ENCODE peak calls at places on chromosome 17, in five cellular contexts. One of them, this sample, is unnamed.

GRCh38 chr17:41211845-41212466 is 14.5 kb upstream of the KRTAP9-2 start:
- DNase-seq in CD4-positive, CD25-positive, alpha-beta regulatory T cell: no peak
- DNase-seq in sigmoid colon: no peak
- DNase-seq in cardiac muscle cell: no peak
- DNase-seq in right cardiac atrium: no peak
- DNase-seq in this sample: no peak

GRCh38 chr17:47966079-47966519 is 4.8 kb upstream of the CDK5RAP3 start:
- DNase-seq in CD4-positive, CD25-positive, alpha-beta regulatory T cell: no peak
- DNase-seq in sigmoid colon: no peak
- DNase-seq in cardiac muscle cell: no peak
- DNase-seq in right cardiac atrium: no peak
- DNase-seq in this sample: no peak

GRCh38 chr17:42422958-42423712 is at the start of gene CAVIN1:
- DNase-seq in CD4-positive, CD25-positive, alpha-beta regulatory T cell: no peak
- DNase-seq in sigmoid colon: peak
- DNase-seq in cardiac muscle cell: peak
- DNase-seq in right cardiac atrium: peak
- DNase-seq in this sample: peak

GRCh38 chr17:49913226-49914095 is 55.5 kb upstream of the DLX4 start:
- DNase-seq in CD4-positive, CD25-positive, alpha-beta regulatory T cell: no peak
- DNase-seq in sigmoid colon: no peak
- DNase-seq in cardiac muscle cell: no peak
- DNase-seq in right cardiac atrium: no peak
- DNase-seq in this sample: no peak

GRCh38 chr17:50837286-50837979 is 2.0 kb downstream of the WFIKKN2 start:
- DNase-seq in CD4-positive, CD25-positive, alpha-beta regulatory T cell: no peak
- DNase-seq in sigmoid colon: no peak
- DNase-seq in cardiac muscle cell: no peak
- DNase-seq in right cardiac atrium: no peak
- DNase-seq in this sample: no peak

GRCh38 chr17:74528491-74529199 is 2.6 kb downstream of the CD300LB start:
- DNase-seq in CD4-positive, CD25-positive, alpha-beta regulatory T cell: no peak
- DNase-seq in sigmoid colon: peak
- DNase-seq in cardiac muscle cell: no peak
- DNase-seq in right cardiac atrium: no peak
- DNase-seq in this sample: peak

GRCh38 chr17:42180922-42181850 is at the start of gene KCNH4:
- DNase-seq in CD4-positive, CD25-positive, alpha-beta regulatory T cell: peak
- DNase-seq in sigmoid colon: peak
- DNase-seq in cardiac muscle cell: peak
- DNase-seq in right cardiac atrium: peak
- DNase-seq in this sample: peak

GRCh38 chr17:5282639-5283217 is 644 bp downstream of the RABEP1 start:
- DNase-seq in CD4-positive, CD25-positive, alpha-beta regulatory T cell: no peak
- DNase-seq in sigmoid colon: no peak
- DNase-seq in cardiac muscle cell: peak
- DNase-seq in right cardiac atrium: peak
- DNase-seq in this sample: peak

GRCh38 chr17:68834328-68834836 is 120.8 kb downstream of the ABCA8 start:
- DNase-seq in CD4-positive, CD25-positive, alpha-beta regulatory T cell: no peak
- DNase-seq in sigmoid colon: no peak
- DNase-seq in cardiac muscle cell: no peak
- DNase-seq in right cardiac atrium: no peak
- DNase-seq in this sample: no peak

GRCh38 chr17:12672944-12673343 is 7.3 kb downstream of the MYOCD start:
- DNase-seq in CD4-positive, CD25-positive, alpha-beta regulatory T cell: no peak
- DNase-seq in sigmoid colon: no peak
- DNase-seq in cardiac muscle cell: no peak
- DNase-seq in right cardiac atrium: no peak
- DNase-seq in this sample: no peak

GRCh38 chr17:1270210-1271019 is at the start of gene BHLHA9:
- DNase-seq in CD4-positive, CD25-positive, alpha-beta regulatory T cell: no peak
- DNase-seq in sigmoid colon: no peak
- DNase-seq in cardiac muscle cell: no peak
- DNase-seq in right cardiac atrium: no peak
- DNase-seq in this sample: no peak

GRCh38 chr17:1362964-1363363 is 37.1 kb downstream of the YWHAE start:
- DNase-seq in CD4-positive, CD25-positive, alpha-beta regulatory T cell: no peak
- DNase-seq in sigmoid colon: no peak
- DNase-seq in cardiac muscle cell: no peak
- DNase-seq in right cardiac atrium: peak
- DNase-seq in this sample: no peak

GRCh38 chr17:65287040-65287439 is 149.9 kb downstream of the RGS9 start:
- DNase-seq in CD4-positive, CD25-positive, alpha-beta regulatory T cell: no peak
- DNase-seq in sigmoid colon: no peak
- DNase-seq in cardiac muscle cell: peak
- DNase-seq in right cardiac atrium: no peak
- DNase-seq in this sample: no peak

GRCh38 chr17:45867702-45868101 is 23.0 kb downstream of the SPPL2C start:
- DNase-seq in CD4-positive, CD25-positive, alpha-beta regulatory T cell: no peak
- DNase-seq in sigmoid colon: no peak
- DNase-seq in cardiac muscle cell: no peak
- DNase-seq in right cardiac atrium: no peak
- DNase-seq in this sample: no peak

GRCh38 chr17:83170571-83171260 is 91.3 kb downstream of the METRNL start:
- DNase-seq in CD4-positive, CD25-positive, alpha-beta regulatory T cell: no peak
- DNase-seq in sigmoid colon: no peak
- DNase-seq in cardiac muscle cell: no peak
- DNase-seq in right cardiac atrium: no peak
- DNase-seq in this sample: no peak

GRCh38 chr17:48597775-48598631 is 4.4 kb upstream of the HOXB5 start:
- DNase-seq in CD4-positive, CD25-positive, alpha-beta regulatory T cell: no peak
- DNase-seq in sigmoid colon: peak
- DNase-seq in cardiac muscle cell: no peak
- DNase-seq in right cardiac atrium: peak
- DNase-seq in this sample: no peak

GRCh38 chr17:80762076-80762475 is 217.4 kb downstream of the RPTOR start:
- DNase-seq in CD4-positive, CD25-positive, alpha-beta regulatory T cell: no peak
- DNase-seq in sigmoid colon: peak
- DNase-seq in cardiac muscle cell: no peak
- DNase-seq in right cardiac atrium: no peak
- DNase-seq in this sample: no peak
- H3K4me3 ChIP-seq in CD4-positive, CD25-positive, alpha-beta regulatory T cell: peak
- H3K4me3 ChIP-seq in sigmoid colon: no peak
- H3K4me3 ChIP-seq in cardiac muscle cell: no peak
- H3K4me3 ChIP-seq in right cardiac atrium: no peak
- H3K4me3 ChIP-seq in this sample: no peak

GRCh38 chr17:44314524-44314868 is 6.1 kb downstream of the RUNDC3A start:
- DNase-seq in CD4-positive, CD25-positive, alpha-beta regulatory T cell: no peak
- DNase-seq in sigmoid colon: no peak
- DNase-seq in cardiac muscle cell: no peak
- DNase-seq in right cardiac atrium: no peak
- DNase-seq in this sample: no peak
- H3K27ac ChIP-seq in CD4-positive, CD25-positive, alpha-beta regulatory T cell: no peak
- H3K27ac ChIP-seq in sigmoid colon: no peak
- H3K27ac ChIP-seq in cardiac muscle cell: no peak
- H3K27ac ChIP-seq in right cardiac atrium: no peak
- H3K27ac ChIP-seq in this sample: no peak

GRCh38 chr17:72575542-72576233 is 454.9 kb downstream of the SOX9 start:
- DNase-seq in CD4-positive, CD25-positive, alpha-beta regulatory T cell: no peak
- DNase-seq in sigmoid colon: no peak
- DNase-seq in cardiac muscle cell: no peak
- DNase-seq in right cardiac atrium: no peak
- DNase-seq in this sample: no peak

GRCh38 chr17:72572604-72573491 is 452.0 kb downstream of the SOX9 start:
- DNase-seq in CD4-positive, CD25-positive, alpha-beta regulatory T cell: no peak
- DNase-seq in sigmoid colon: no peak
- DNase-seq in cardiac muscle cell: no peak
- DNase-seq in right cardiac atrium: no peak
- DNase-seq in this sample: no peak

GRCh38 chr17:72569193-72569946 is 448.6 kb downstream of the SOX9 start:
- DNase-seq in CD4-positive, CD25-positive, alpha-beta regulatory T cell: no peak
- DNase-seq in sigmoid colon: no peak
- DNase-seq in cardiac muscle cell: no peak
- DNase-seq in right cardiac atrium: no peak
- DNase-seq in this sample: no peak

GRCh38 chr17:72574675-72575510 is 454.1 kb downstream of the SOX9 start:
- DNase-seq in CD4-positive, CD25-positive, alpha-beta regulatory T cell: no peak
- DNase-seq in sigmoid colon: no peak
- DNase-seq in cardiac muscle cell: no peak
- DNase-seq in right cardiac atrium: no peak
- DNase-seq in this sample: no peak

DNA sequence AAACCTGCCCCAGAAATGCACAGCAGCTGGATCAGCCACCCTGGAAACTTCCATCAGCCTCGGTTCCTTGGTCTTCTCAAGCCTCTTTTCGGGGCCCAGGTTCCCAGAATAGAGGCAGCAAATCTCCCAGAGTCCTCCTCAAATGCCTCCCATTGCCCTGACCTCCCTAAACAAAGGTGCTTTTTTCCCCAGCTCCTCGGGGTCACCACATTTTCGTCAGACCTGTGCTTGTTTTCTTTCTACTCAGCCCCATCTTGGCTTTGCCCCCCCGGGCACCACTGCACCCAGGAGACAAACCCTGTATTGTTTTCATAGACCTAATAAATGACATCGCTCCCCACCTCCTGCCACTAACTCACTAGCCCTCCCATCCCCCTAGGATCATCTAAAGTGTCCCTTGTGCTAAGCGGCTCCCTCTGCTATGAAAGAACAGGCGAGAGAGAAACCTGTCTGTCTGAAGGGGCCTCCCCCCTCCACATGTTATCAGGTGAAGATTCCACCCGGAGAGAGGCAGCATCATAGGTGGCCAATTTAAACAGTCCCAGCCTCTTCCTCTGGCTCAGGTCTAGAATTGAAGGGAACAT is 451.1 kb downstream of the SOX9 start:
- DNase-seq in CD4-positive, CD25-positive, alpha-beta regulatory T cell: no peak
- DNase-seq in sigmoid colon: no peak
- DNase-seq in cardiac muscle cell: no peak
- DNase-seq in right cardiac atrium: no peak
- DNase-seq in this sample: no peak
- H3K4me3 ChIP-seq in CD4-positive, CD25-positive, alpha-beta regulatory T cell: no peak
- H3K4me3 ChIP-seq in sigmoid colon: no peak
- H3K4me3 ChIP-seq in cardiac muscle cell: no peak
- H3K4me3 ChIP-seq in right cardiac atrium: no peak
- H3K4me3 ChIP-seq in this sample: no peak

GRCh38 chr17:61260061-61260797 is 139.4 kb upstream of the TBX2 start:
- DNase-seq in CD4-positive, CD25-positive, alpha-beta regulatory T cell: no peak
- DNase-seq in sigmoid colon: no peak
- DNase-seq in cardiac muscle cell: peak
- DNase-seq in right cardiac atrium: no peak
- DNase-seq in this sample: no peak
- H3K27ac ChIP-seq in CD4-positive, CD25-positive, alpha-beta regulatory T cell: no peak
- H3K27ac ChIP-seq in sigmoid colon: no peak
- H3K27ac ChIP-seq in cardiac muscle cell: peak
- H3K27ac ChIP-seq in right cardiac atrium: peak
- H3K27ac ChIP-seq in this sample: peak

DNA sequence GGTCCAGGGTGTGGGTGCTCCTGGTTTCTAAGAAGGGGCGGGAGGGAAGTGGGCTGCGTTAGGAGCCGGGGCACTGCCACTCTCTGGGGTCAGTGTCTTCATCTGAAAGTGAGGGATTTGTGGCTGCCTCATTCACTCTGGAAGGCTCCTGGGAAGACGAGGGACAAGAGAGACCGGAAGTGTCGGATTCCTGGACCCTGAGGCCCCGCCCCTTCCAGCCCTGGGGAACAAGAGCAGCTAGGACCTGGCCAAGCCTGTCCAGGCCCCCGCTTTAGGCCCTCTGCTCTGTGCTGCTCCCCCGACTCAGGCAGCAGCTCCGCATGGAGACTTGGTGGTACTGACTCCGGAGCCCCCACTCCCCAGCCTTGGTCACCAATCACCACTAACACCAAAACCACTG is 6.5 kb downstream of the LGALS3BP start:
- DNase-seq in CD4-positive, CD25-positive, alpha-beta regulatory T cell: no peak
- DNase-seq in sigmoid colon: no peak
- DNase-seq in cardiac muscle cell: peak
- DNase-seq in right cardiac atrium: no peak
- DNase-seq in this sample: no peak
- H3K4me3 ChIP-seq in CD4-positive, CD25-positive, alpha-beta regulatory T cell: no peak
- H3K4me3 ChIP-seq in sigmoid colon: no peak
- H3K4me3 ChIP-seq in cardiac muscle cell: no peak
- H3K4me3 ChIP-seq in right cardiac atrium: no peak
- H3K4me3 ChIP-seq in this sample: no peak